ENCODE peak calls at places on chromosomes 1 and 21, in five cellular contexts. One of them, this sample, is unnamed.

GRCh38 chr1:109075531-109076490 is at the start of gene TAF13:
- DNase-seq in kidney: peak
- DNase-seq in right atrium auricular region: peak
- DNase-seq in heart right ventricle: peak
- DNase-seq in PC-3: peak
- DNase-seq in this sample: peak

GRCh38 chr1:241536383-241536782 is 4.2 kb downstream of the KMO start:
- DNase-seq in kidney: no peak
- DNase-seq in right atrium auricular region: no peak
- DNase-seq in heart right ventricle: no peak
- DNase-seq in PC-3: no peak
- DNase-seq in this sample: no peak

GRCh38 chr1:165958306-165958705 is 130.9 kb downstream of the UCK2 start:
- DNase-seq in kidney: no peak
- DNase-seq in right atrium auricular region: no peak
- DNase-seq in heart right ventricle: no peak
- DNase-seq in PC-3: no peak
- DNase-seq in this sample: no peak

GRCh38 chr1:7755448-7755847 is 15.6 kb upstream of the VAMP3 start:
- DNase-seq in kidney: no peak
- DNase-seq in right atrium auricular region: no peak
- DNase-seq in heart right ventricle: no peak
- DNase-seq in PC-3: peak
- DNase-seq in this sample: no peak

GRCh38 chr1:67489643-67490042 is 59.4 kb upstream of the SERBP1 start:
- DNase-seq in kidney: no peak
- DNase-seq in right atrium auricular region: no peak
- DNase-seq in heart right ventricle: no peak
- DNase-seq in PC-3: peak
- DNase-seq in this sample: no peak

GRCh38 chr1:168803696-168804510 is 74.9 kb upstream of the DPT start:
- DNase-seq in kidney: no peak
- DNase-seq in right atrium auricular region: no peak
- DNase-seq in heart right ventricle: no peak
- DNase-seq in PC-3: no peak
- DNase-seq in this sample: no peak

GRCh38 chr21:37914211-37914900 is 1.9 kb downstream of the KCNJ6 start:
- DNase-seq in kidney: no peak
- DNase-seq in right atrium auricular region: no peak
- DNase-seq in heart right ventricle: peak
- DNase-seq in PC-3: peak
- DNase-seq in this sample: no peak

GRCh38 chr1:113124366-113124765 is 51.4 kb downstream of the LRIG2 start:
- DNase-seq in kidney: no peak
- DNase-seq in right atrium auricular region: no peak
- DNase-seq in heart right ventricle: no peak
- DNase-seq in PC-3: no peak
- DNase-seq in this sample: no peak

GRCh38 chr1:209685835-209686234 is 10.6 kb downstream of the G0S2 start:
- DNase-seq in kidney: no peak
- DNase-seq in right atrium auricular region: no peak
- DNase-seq in heart right ventricle: no peak
- DNase-seq in PC-3: no peak
- DNase-seq in this sample: no peak

GRCh38 chr1:182337736-182338571 is 53.6 kb downstream of the GLUL start:
- DNase-seq in kidney: no peak
- DNase-seq in right atrium auricular region: no peak
- DNase-seq in heart right ventricle: peak
- DNase-seq in PC-3: no peak
- DNase-seq in this sample: no peak

DNA sequence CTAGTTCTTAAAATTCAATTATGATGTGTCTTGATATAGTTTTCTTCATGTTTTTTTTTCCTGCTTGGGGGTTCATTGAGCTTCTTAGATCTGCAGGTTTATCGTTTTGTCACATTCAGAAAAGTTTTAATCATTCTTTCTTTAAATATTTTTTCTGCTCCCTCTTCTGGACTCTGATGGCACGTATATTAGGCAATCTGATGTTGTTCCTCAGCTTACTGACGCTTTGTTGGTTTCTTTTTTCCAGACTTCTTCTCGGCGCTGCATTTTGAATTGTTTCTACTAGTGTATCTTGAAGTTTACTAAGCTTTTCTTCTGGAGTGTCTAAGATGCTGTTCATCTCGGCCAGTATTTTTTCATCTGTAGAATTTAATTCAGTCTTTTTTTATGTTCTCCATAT is 44.8 kb upstream of the FMOD start:
- DNase-seq in kidney: no peak
- DNase-seq in right atrium auricular region: no peak
- DNase-seq in heart right ventricle: no peak
- DNase-seq in PC-3: no peak
- DNase-seq in this sample: no peak
- H3K27ac ChIP-seq in kidney: no peak
- H3K27ac ChIP-seq in right atrium auricular region: no peak
- H3K27ac ChIP-seq in heart right ventricle: no peak
- H3K27ac ChIP-seq in PC-3: no peak
- H3K27ac ChIP-seq in this sample: no peak

GRCh38 chr1:26788836-26789611 is 1.3 kb downstream of the PIGV start:
- DNase-seq in kidney: peak
- DNase-seq in right atrium auricular region: peak
- DNase-seq in heart right ventricle: peak
- DNase-seq in PC-3: peak
- DNase-seq in this sample: peak
- H3K27ac ChIP-seq in kidney: peak
- H3K27ac ChIP-seq in right atrium auricular region: peak
- H3K27ac ChIP-seq in heart right ventricle: peak
- H3K27ac ChIP-seq in PC-3: peak
- H3K27ac ChIP-seq in this sample: peak

GRCh38 chr1:208604295-208604694 is 360.1 kb upstream of the PLXNA2 start:
- DNase-seq in kidney: no peak
- DNase-seq in right atrium auricular region: no peak
- DNase-seq in heart right ventricle: no peak
- DNase-seq in PC-3: peak
- DNase-seq in this sample: no peak

GRCh38 chr1:208603721-208604120 is 359.5 kb upstream of the PLXNA2 start:
- DNase-seq in kidney: no peak
- DNase-seq in right atrium auricular region: no peak
- DNase-seq in heart right ventricle: no peak
- DNase-seq in PC-3: no peak
- DNase-seq in this sample: no peak

GRCh38 chr1:208606976-208607375 is 362.8 kb upstream of the PLXNA2 start:
- DNase-seq in kidney: no peak
- DNase-seq in right atrium auricular region: no peak
- DNase-seq in heart right ventricle: no peak
- DNase-seq in PC-3: no peak
- DNase-seq in this sample: no peak

DNA sequence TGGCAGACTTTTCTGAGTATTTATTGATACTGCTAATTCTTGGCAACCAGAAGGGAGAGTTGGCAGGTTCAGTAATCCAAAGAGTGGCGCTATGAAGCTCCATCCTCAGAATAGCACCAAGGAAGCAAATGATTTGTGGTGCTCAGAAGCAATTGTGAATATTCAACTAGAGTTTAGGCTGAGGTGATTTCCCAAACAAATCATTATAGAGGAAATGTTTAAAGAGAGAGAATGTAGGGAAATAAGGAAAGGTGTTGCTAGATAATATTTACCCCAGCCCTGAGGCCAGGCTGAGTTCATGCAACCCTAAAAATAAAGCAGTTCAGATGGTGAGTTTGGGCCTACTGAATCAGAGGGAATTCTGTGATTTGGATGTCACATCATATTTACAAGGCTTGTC is 363.4 kb upstream of the PLXNA2 start:
- DNase-seq in kidney: no peak
- DNase-seq in right atrium auricular region: no peak
- DNase-seq in heart right ventricle: no peak
- DNase-seq in PC-3: no peak
- DNase-seq in this sample: no peak
- H3K27ac ChIP-seq in kidney: no peak
- H3K27ac ChIP-seq in right atrium auricular region: no peak
- H3K27ac ChIP-seq in heart right ventricle: no peak
- H3K27ac ChIP-seq in PC-3: no peak
- H3K27ac ChIP-seq in this sample: no peak

GRCh38 chr1:39752703-39753102 is 14.0 kb downstream of the PPIE start:
- DNase-seq in kidney: peak
- DNase-seq in right atrium auricular region: no peak
- DNase-seq in heart right ventricle: no peak
- DNase-seq in PC-3: no peak
- DNase-seq in this sample: peak

GRCh38 chr1:39754026-39754569 is 15.4 kb downstream of the PPIE start:
- DNase-seq in kidney: no peak
- DNase-seq in right atrium auricular region: no peak
- DNase-seq in heart right ventricle: no peak
- DNase-seq in PC-3: peak
- DNase-seq in this sample: peak

GRCh38 chr1:39754906-39755504 is 16.1 kb downstream of the OXCT2 start:
- DNase-seq in kidney: peak
- DNase-seq in right atrium auricular region: no peak
- DNase-seq in heart right ventricle: no peak
- DNase-seq in PC-3: no peak
- DNase-seq in this sample: peak

GRCh38 chr1:39751595-39751994 is 12.9 kb downstream of the PPIE start:
- DNase-seq in kidney: no peak
- DNase-seq in right atrium auricular region: no peak
- DNase-seq in heart right ventricle: no peak
- DNase-seq in PC-3: no peak
- DNase-seq in this sample: peak

GRCh38 chr1:39753132-39754025 is 14.7 kb downstream of the PPIE start:
- DNase-seq in kidney: peak
- DNase-seq in right atrium auricular region: no peak
- DNase-seq in heart right ventricle: no peak
- DNase-seq in PC-3: no peak
- DNase-seq in this sample: peak
- H3K27ac ChIP-seq in kidney: no peak
- H3K27ac ChIP-seq in right atrium auricular region: no peak
- H3K27ac ChIP-seq in heart right ventricle: no peak
- H3K27ac ChIP-seq in PC-3: no peak
- H3K27ac ChIP-seq in this sample: no peak

DNA sequence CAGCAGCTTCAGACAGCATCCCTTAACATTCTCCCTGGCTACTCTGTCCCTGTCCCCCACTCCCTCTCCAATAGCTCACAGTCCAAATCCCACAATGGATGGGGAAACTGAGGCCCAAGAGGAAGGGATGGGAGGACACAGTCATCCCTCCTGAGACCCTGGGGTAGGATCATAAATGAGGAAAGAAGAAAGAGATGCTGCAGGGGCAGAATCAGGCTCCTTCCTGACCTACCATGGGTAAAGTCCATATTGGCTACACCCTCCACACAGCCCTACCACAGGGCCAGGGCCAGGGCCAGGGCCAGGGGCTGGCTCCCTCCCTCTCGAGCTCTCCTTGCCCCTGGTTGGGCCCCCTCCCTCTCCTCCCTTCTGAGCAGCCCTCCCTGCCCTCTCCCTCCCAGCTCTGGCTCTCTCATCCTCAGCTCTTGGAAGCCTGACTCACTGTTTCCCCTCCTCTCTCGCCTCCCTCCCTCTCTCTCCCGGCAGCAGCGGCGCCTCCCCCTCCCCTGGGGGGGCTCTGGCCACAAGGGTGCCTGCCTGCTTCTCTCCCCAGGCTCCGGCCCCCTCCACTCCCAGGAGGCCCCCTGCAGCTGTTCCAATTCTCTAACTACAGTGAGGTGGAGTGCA is 4.9 kb downstream of the AHDC1 start:
- DNase-seq in kidney: peak
- DNase-seq in right atrium auricular region: peak
- DNase-seq in heart right ventricle: peak
- DNase-seq in PC-3: peak
- DNase-seq in this sample: peak
- H3K27ac ChIP-seq in kidney: peak
- H3K27ac ChIP-seq in right atrium auricular region: peak
- H3K27ac ChIP-seq in heart right ventricle: peak
- H3K27ac ChIP-seq in PC-3: no peak
- H3K27ac ChIP-seq in this sample: peak

GRCh38 chr1:2417083-2417832 is 4.9 kb upstream of the PEX10 start:
- DNase-seq in kidney: no peak
- DNase-seq in right atrium auricular region: no peak
- DNase-seq in heart right ventricle: peak
- DNase-seq in PC-3: no peak
- DNase-seq in this sample: no peak

GRCh38 chr1:2415801-2416208 is 3.4 kb upstream of the PEX10 start:
- DNase-seq in kidney: no peak
- DNase-seq in right atrium auricular region: no peak
- DNase-seq in heart right ventricle: peak
- DNase-seq in PC-3: peak
- DNase-seq in this sample: no peak

GRCh38 chr1:2415337-2415736 is 3.0 kb upstream of the PEX10 start:
- DNase-seq in kidney: no peak
- DNase-seq in right atrium auricular region: no peak
- DNase-seq in heart right ventricle: peak
- DNase-seq in PC-3: no peak
- DNase-seq in this sample: no peak

GRCh38 chr1:2417833-2418225 is 5.5 kb upstream of the PEX10 start:
- DNase-seq in kidney: no peak
- DNase-seq in right atrium auricular region: no peak
- DNase-seq in heart right ventricle: no peak
- DNase-seq in PC-3: no peak
- DNase-seq in this sample: no peak

GRCh38 chr1:2416403-2416802 is 4.0 kb upstream of the PEX10 start:
- DNase-seq in kidney: no peak
- DNase-seq in right atrium auricular region: no peak
- DNase-seq in heart right ventricle: peak
- DNase-seq in PC-3: peak
- DNase-seq in this sample: no peak
- H3K27ac ChIP-seq in kidney: no peak
- H3K27ac ChIP-seq in right atrium auricular region: no peak
- H3K27ac ChIP-seq in heart right ventricle: no peak
- H3K27ac ChIP-seq in PC-3: peak
- H3K27ac ChIP-seq in this sample: no peak

This sample was measured in coronary artery.